ENCODE peak calls at places on chromosome 19, in ten cellular contexts. K is IMR-90, Q is esophagus squamous epithelium, R is transverse colon, I is lower leg skin, D is heart left ventricle, F is tibial nerve, V is sigmoid colon, Y is breast epithelium, A is stomach. C is an unnamed sample.

GRCh38 chr19:16661480-16662034 is 618 bp downstream of the TMEM38A start:
- DNase-seq in R (peak; percentile 56), A (peak; percentile 33), F (peak; percentile 14), V (peak; percentile 76), Y (no peak), K (no peak), I (peak; percentile 17), Q (no peak), D (peak; percentile 74), C (peak; percentile 58)

GRCh38 chr19:19538077-19538764 is at the start of gene CILP2:
- DNase-seq in D (no peak), K (no peak), I (no peak), F (no peak), R (peak; percentile 41), V (peak; percentile 68), Y (no peak), A (peak; percentile 37), Q (no peak), C (no peak)

GRCh38 chr19:21321996-21322395 is 7.2 kb downstream of the ZNF708 start:
- DNase-seq in D (no peak), I (no peak), V (no peak), A (no peak), R (no peak), Y (no peak), F (no peak), K (no peak), Q (no peak), C (no peak)

GRCh38 chr19:16520074-16520973 is 21.9 kb downstream of the CHERP start:
- DNase-seq in A (no peak), K (no peak), F (no peak), I (no peak), V (no peak), Y (no peak), D (no peak), Q (no peak), R (no peak), C (no peak)

GRCh38 chr19:10836478-10837325 is 690 bp upstream of the TMED1 start:
- DNase-seq in V (peak; percentile 94), Y (peak; percentile 76), Q (peak; percentile 65), A (peak; percentile 82), I (peak; percentile 75), K (no peak), R (peak; percentile 86), D (peak; percentile 93), F (peak; percentile 57), C (peak; percentile 71)

GRCh38 chr19:871446-872265 is 12.2 kb downstream of the CFD start:
- DNase-seq in Y (no peak), V (no peak), Q (no peak), I (no peak), R (no peak), F (no peak), A (no peak), D (no peak), K (peak; percentile 31), C (no peak)

GRCh38 chr19:56476671-56477428 is at the start of gene ZNF667:
- DNase-seq in I (no peak), D (peak; percentile 33), Y (no peak), F (peak; percentile 16), Q (no peak), V (no peak), R (no peak), K (peak; percentile 59), A (no peak), C (no peak)

GRCh38 chr19:39923862-39924261 is 10.6 kb downstream of the FCGBP start:
- DNase-seq in V (no peak), Y (no peak), I (no peak), K (no peak), F (no peak), A (no peak), Q (no peak), D (no peak), R (no peak), C (no peak)

GRCh38 chr19:40252395-40252794 is 25.9 kb upstream of the CCNP start:
- DNase-seq in F (no peak), Q (no peak), D (no peak), Y (peak; percentile 65), A (no peak), R (no peak), V (no peak), K (no peak), I (no peak), C (no peak)

GRCh38 chr19:9128171-9128570 is 1.4 kb upstream of the OR7G3 start:
- DNase-seq in R (no peak), F (no peak), K (peak; percentile 4), A (no peak), Q (no peak), Y (no peak), D (no peak), I (no peak), V (no peak), C (no peak)

GRCh38 chr19:1824252-1824622 is 12.2 kb upstream of the ATP8B3 start:
- DNase-seq in R (no peak), D (no peak), I (no peak), Q (no peak), V (no peak), A (no peak), Y (no peak), K (no peak), F (no peak), C (no peak)

DNA sequence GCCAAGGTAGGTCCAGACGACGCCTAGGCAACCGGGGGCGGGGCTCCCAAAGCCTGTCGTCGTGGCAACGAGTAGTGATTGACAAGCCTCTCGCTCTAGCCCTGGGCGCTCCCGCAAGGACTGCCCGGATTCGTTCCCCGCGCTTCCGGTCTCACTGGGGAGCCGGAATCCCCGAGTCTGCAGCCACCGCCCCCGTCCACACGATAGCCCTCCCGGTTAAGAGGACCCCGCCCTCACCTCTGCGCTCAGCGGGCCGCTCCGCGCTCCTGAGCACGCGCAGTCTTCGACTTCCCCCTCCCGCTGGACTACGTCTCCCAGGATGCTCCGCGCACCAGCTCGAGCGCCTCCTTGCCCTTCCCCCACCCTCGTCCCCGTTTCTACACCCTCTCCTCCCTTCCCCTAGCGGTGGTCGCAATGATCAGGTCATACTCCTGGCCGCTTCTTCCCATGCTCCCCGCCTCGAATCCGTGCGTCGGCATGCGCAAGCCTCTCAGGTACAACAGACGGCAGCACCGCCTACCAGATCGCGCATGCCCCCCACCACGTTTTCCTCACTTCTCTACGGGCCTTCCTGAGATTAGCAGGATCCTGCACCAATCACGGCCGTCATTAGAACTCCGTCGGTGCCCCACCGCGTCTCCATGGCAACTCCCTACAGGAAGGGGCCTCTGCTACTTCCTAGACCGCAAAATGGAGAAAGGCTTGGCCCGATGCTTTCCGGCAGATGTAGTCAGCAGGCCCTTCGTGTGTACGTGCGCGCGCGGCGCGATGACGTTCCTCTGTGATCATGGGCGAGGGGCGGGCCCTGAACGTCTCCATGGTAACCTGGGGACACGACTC is at the start of gene MZF1:
- DNase-seq in Y (peak; percentile 99), Q (no peak), F (peak; percentile 99), I (peak; percentile 100), A (peak; percentile 100), K (peak; percentile 100), R (peak; percentile 100), V (peak; percentile 100), D (peak; percentile 100), C (peak; percentile 100)
- TF ChIP-seq CTCF in Y (peak; percentile 33), Q (peak; percentile 30), F (peak; percentile 73), I (no peak), A (no peak), K (no peak), R (peak; percentile 73), V (no peak), D (peak; percentile 7), C (no peak)

GRCh38 chr19:49811328-49811727 is 1.8 kb downstream of the FUZ start:
- DNase-seq in V (no peak), Q (no peak), R (no peak), F (no peak), I (no peak), D (no peak), Y (no peak), A (no peak), K (no peak), C (no peak)

GRCh38 chr19:49808762-49809154 is 4.3 kb downstream of the FUZ start:
- DNase-seq in V (peak; percentile 98), D (peak; percentile 95), I (peak; percentile 92), R (peak; percentile 95), F (peak; percentile 96), Y (peak; percentile 98), K (peak; percentile 71), A (peak; percentile 96), Q (peak; percentile 50), C (peak; percentile 97)

GRCh38 chr19:49809987-49810389 is 3.1 kb downstream of the FUZ start:
- DNase-seq in K (no peak), I (no peak), V (no peak), Q (no peak), A (no peak), Y (no peak), F (no peak), D (no peak), R (no peak), C (no peak)

GRCh38 chr19:49807888-49808675 is 5.0 kb downstream of the FUZ start:
- DNase-seq in Y (no peak), A (no peak), F (no peak), I (no peak), R (no peak), V (no peak), Q (no peak), K (no peak), D (no peak), C (no peak)

GRCh38 chr19:49809155-49809986 is 3.7 kb downstream of the FUZ start:
- DNase-seq in V (peak; percentile 84), K (no peak), I (peak; percentile 50), A (peak; percentile 66), R (peak; percentile 66), F (no peak), D (peak; percentile 77), Q (no peak), Y (peak; percentile 75), C (no peak)
- TF ChIP-seq POLR2A in V (no peak), K (no peak), I (no peak), A (no peak), R (peak; percentile 53), F (no peak), D (no peak), Q (no peak), Y (no peak), C (no peak)

DNA sequence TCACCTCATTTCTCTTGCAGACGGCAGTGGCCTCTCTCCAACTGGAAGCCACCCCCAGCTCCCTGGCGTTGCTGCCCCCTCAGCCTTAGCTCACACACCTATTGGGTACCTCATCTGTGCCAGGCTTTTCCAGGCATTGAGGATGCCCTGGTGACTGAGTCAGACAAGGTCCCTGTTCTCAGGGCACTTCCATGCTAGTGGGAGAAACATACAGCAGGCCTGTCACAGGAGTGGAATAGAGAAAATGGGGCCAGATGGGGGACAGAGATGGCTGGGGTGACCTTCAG is 33.9 kb downstream of the CAPN12 start:
- DNase-seq in I (no peak), A (no peak), Y (no peak), F (no peak), R (no peak), D (no peak), V (no peak), K (no peak), Q (no peak), C (no peak)
- TF ChIP-seq CTCF in I (no peak), A (no peak), Y (no peak), F (no peak), R (no peak), D (no peak), V (no peak), K (no peak), Q (no peak), C (no peak)

DNA sequence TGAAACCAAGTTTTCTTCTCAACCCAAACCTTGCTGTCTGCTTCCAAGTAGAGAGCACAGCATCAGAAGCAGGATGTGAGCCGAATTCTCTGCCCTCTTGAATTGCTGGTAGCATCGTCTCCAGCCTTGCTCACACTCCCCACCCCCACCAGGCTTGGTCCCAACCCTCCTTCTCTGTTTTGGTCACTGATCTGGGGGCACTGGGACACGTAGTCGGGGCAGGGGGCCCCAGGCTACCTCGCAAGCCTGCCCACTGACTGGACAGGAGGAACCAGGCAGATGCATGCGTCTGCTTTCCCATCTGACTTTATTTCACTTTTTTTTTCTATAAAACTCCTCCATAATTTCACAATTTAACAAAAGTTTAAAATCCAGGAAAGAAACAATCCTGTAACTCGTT is 69.7 kb downstream of the MLLT1 start:
- DNase-seq in V (peak; percentile 30), A (no peak), D (peak; percentile 6), R (no peak), Q (no peak), F (no peak), Y (no peak), I (no peak), K (no peak), C (no peak)
- TF ChIP-seq POLR2A in V (no peak), A (no peak), D (no peak), R (no peak), Q (no peak), F (no peak), Y (no peak), I (no peak), K (no peak), C (no peak)

C was measured in Peyer's patch.